ENCODE peak calls at places on chromosome 12, in six cellular contexts. A, J, G, C, D and R are unnamed samples. For H4K20me1, the result is how much of the 10 kb centered on the place peaks cover.

GRCh38 chr12:54977155-54977554 is 7.4 kb downstream of the TESPA1 start:
- DNase-seq in A (peak), J (no peak), G (no peak), C (peak), D (no peak), R (no peak)

GRCh38 chr12:10331642-10332239 is 24.1 kb downstream of the KLRD1 start:
- DNase-seq in A (peak), J (no peak), G (peak), C (peak), D (no peak), R (peak)

GRCh38 chr12:106975098-106975497 is 11.8 kb downstream of the MTERF2 start:
- DNase-seq in A (no peak), J (no peak), G (no peak), C (no peak), D (no peak), R (no peak)

GRCh38 chr12:62730649-62731377 is 204.1 kb downstream of the PPM1H start:
- DNase-seq in A (peak), J (no peak), G (no peak), C (peak), D (no peak), R (no peak)

GRCh38 chr12:3313655-3314305 is 177.2 kb upstream of the PRMT8 start:
- DNase-seq in A (peak), J (no peak), G (peak), C (peak), D (peak), R (no peak)

GRCh38 chr12:108611884-108612415 is 14.1 kb upstream of the TMEM119 start:
- DNase-seq in A (peak), J (no peak), G (peak), C (peak), D (peak), R (peak)

GRCh38 chr12:56158926-56159461 is 835 bp downstream of the MYL6 start:
- DNase-seq in A (peak), J (no peak), G (peak), C (peak), D (peak), R (peak)

GRCh38 chr12:108214486-108214885 is 85.4 kb downstream of the WSCD2 start:
- DNase-seq in A (peak), J (no peak), G (peak), C (peak), D (peak), R (peak)

GRCh38 chr12:12791756-12792346 is 6.4 kb downstream of the APOLD1 start:
- DNase-seq in A (no peak), J (no peak), G (peak), C (peak), D (no peak), R (peak)

GRCh38 chr12:96399919-96400630 is at the start of gene CDK17:
- DNase-seq in A (peak), J (no peak), G (peak), C (peak), D (peak), R (peak)

GRCh38 chr12:14356147-14356546 is 9.3 kb upstream of the ATF7IP start:
- DNase-seq in A (peak), J (no peak), G (no peak), C (peak), D (no peak), R (peak)

GRCh38 chr12:91774471-91774921 is 371.1 kb downstream of the BTG1 start:
- DNase-seq in A (peak), J (no peak), G (no peak), C (peak), D (no peak), R (peak)

GRCh38 chr12:89244536-89244935 is 107.8 kb downstream of the DUSP6 start:
- DNase-seq in A (no peak), J (no peak), G (no peak), C (peak), D (peak), R (no peak)

GRCh38 chr12:49000346-49000745 is 1.2 kb upstream of the DDN start:
- DNase-seq in A (no peak), J (no peak), G (no peak), C (no peak), D (no peak), R (no peak)

GRCh38 chr12:62625238-62625637 is 158.6 kb downstream of the MON2 start:
- DNase-seq in A (no peak), J (no peak), G (no peak), C (peak), D (no peak), R (peak)

GRCh38 chr12:16573652-16574077 is 32.3 kb downstream of the LMO3 start:
- DNase-seq in A (no peak), J (no peak), G (peak), C (no peak), D (no peak), R (peak)

GRCh38 chr12:120994589-120995337 is 16.4 kb downstream of the HNF1A start:
- DNase-seq in A (peak), J (no peak), G (no peak), C (no peak), D (no peak), R (no peak)

GRCh38 chr12:106985479-106985878 is 1.5 kb downstream of the MTERF2 start:
- DNase-seq in A (no peak), J (no peak), G (no peak), C (no peak), D (no peak), R (no peak)

GRCh38 chr12:73598626-73599025 is 939.0 kb upstream of the ATXN7L3B start:
- DNase-seq in A (no peak), J (no peak), G (peak), C (no peak), D (no peak), R (no peak)

GRCh38 chr12:26929590-26929989 is 8.2 kb downstream of the INTS13 start:
- DNase-seq in A (no peak), J (no peak), G (no peak), C (no peak), D (no peak), R (no peak)

GRCh38 chr12:59055204-59055839 is 135.0 kb upstream of the LRIG3 start:
- DNase-seq in A (peak), J (no peak), G (no peak), C (peak), D (no peak), R (peak)

GRCh38 chr12:79455314-79455713 is 235.4 kb downstream of the PAWR start:
- DNase-seq in A (no peak), J (no peak), G (no peak), C (peak), D (no peak), R (no peak)

GRCh38 chr12:25495336-25496097 is 57.6 kb downstream of the LMNTD1 start:
- DNase-seq in A (peak), J (no peak), G (no peak), C (peak), D (no peak), R (peak)

GRCh38 chr12:131571827-131572226 is 139.1 kb upstream of the SFSWAP start:
- DNase-seq in A (no peak), J (no peak), G (no peak), C (no peak), D (no peak), R (no peak)

GRCh38 chr12:68807576-68808387 is at the start of gene MDM2:
- DNase-seq in A (peak), J (peak), G (peak), C (peak), D (peak), R (peak)

GRCh38 chr12:53940448-53941014 is 1.9 kb downstream of the HOXC13 start:
- DNase-seq in A (peak), J (no peak), G (peak), C (no peak), D (no peak), R (no peak)

GRCh38 chr12:53937099-53937498 is 1.5 kb upstream of the HOXC13 start:
- DNase-seq in A (no peak), J (no peak), G (no peak), C (no peak), D (no peak), R (no peak)

GRCh38 chr12:53939141-53940108 is 794 bp downstream of the HOXC13 start:
- DNase-seq in A (peak), J (no peak), G (peak), C (peak), D (no peak), R (peak)

GRCh38 chr12:53937596-53938275 is 895 bp upstream of the HOXC13 start:
- DNase-seq in A (no peak), J (no peak), G (no peak), C (no peak), D (no peak), R (no peak)

DNA sequence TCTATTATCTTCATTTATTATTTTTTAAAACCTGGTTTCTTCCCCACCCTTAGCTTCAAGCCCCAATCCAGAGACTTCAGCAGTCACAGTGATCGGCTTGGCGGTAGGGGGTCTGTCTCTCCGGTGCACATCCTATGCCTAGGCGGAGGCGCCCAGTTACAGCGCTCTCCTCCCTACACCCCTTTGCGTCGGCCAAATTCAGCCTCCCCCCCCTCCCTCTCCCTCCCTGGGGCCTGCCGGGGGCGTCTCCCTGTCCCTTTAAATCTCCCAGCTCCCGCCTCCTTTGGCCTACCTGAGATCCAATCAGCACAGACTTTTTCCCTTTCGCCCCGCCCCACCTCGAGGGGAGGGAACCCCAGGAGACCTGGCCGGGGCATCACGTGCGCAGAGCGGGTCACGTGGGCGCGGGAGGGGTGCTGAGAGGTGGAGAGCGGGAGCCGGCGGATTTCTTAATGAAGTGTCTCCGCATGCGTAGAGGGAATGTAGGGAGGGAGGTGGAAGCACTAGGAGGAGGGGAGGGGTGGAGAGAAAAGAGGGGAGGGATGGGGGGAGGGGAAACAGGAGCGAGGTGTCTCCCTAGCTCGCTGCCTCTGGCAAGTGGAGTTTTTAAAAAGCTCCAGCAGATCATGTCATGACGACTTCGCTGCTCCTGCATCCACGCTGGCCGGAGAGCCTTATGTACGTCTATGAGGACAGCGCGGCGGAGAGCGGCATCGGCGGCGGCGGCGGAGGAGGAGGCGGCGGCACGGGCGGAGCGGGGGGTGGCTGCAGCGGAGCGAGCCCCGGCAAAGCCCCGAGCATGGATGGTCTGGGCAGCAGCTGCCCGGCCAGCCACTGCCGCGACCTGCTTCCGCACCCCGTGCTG is at the start of gene HOXC13:
- DNase-seq in A (peak), J (no peak), G (peak), C (peak), D (no peak), R (peak)
- TF ChIP-seq EZH2 in A (no peak), J (no peak), G (peak), C (no peak), D (no peak), R (peak)

GRCh38 chr12:47812797-47813490 is 6.8 kb downstream of the HDAC7 start:
- DNase-seq in A (peak), J (peak), G (peak), C (peak), D (peak), R (peak)

GRCh38 chr12:47814539-47815170 is 5.0 kb downstream of the HDAC7 start:
- DNase-seq in A (no peak), J (no peak), G (no peak), C (no peak), D (no peak), R (no peak)

GRCh38 chr12:47811070-47811391 is 8.7 kb downstream of the HDAC7 start:
- DNase-seq in A (no peak), J (no peak), G (peak), C (no peak), D (no peak), R (no peak)

GRCh38 chr12:47813491-47814196 is 6.1 kb downstream of the HDAC7 start:
- DNase-seq in A (no peak), J (no peak), G (peak), C (no peak), D (no peak), R (no peak)

GRCh38 chr12:47811581-47812484 is 7.9 kb downstream of the HDAC7 start:
- DNase-seq in A (no peak), J (no peak), G (no peak), C (peak), D (no peak), R (no peak)
- H3K4me3 ChIP-seq in A (no peak), J (peak), G (peak), C (peak), D (no peak), R (no peak)

DNA sequence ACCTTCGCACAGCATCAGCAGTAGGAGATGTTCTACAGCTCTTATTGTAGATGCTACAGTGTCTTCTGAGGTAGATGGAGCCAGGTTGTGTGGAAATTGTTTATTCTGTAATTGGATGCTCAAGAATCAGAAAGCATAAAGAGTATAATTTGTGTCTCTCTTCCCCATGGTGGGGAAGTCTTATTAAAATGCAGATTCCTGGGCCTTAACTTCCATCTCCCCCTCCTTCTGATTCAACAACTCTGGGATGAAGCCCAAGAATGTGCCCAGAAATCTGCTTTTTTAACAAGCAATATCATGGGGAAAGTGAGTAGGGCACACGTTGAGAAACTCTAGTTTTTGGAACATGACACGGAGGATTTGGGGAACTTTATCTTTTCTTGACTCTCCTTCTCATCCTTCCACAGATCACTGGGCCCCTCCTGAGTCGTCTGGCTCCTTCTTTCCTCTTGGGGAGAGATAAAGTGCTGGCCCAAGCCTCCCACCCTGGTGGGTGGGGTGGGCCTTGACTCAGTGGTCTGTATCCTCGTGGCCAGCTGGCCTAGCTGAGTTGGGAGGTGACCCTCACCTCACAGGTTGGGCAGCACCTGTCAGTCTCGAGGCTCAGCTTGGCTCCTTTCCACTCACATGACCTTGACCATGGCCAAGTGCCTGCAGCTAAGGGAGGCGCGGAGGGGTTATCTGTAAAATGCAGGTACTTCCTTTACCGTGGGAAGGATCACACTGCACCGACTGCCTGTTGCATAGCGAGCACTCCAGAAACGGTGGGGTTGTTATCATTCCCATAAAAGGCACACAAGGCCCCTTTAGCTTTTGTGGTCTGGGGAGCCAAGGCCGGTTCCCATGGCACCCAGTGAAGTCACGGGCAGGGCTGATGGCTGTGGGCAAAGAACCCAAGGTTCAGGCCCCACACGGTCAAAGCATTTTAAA is 141.9 kb downstream of the CHST11 start:
- DNase-seq in A (no peak), J (no peak), G (no peak), C (no peak), D (no peak), R (no peak)
- H4K20me1 ChIP-seq in A (under half), J (under half), G (under half), C (under half), D (half or more), R (under half)

GRCh38 chr12:29781705-29782266 is 2.0 kb downstream of the TMTC1 start:
- DNase-seq in A (no peak), J (no peak), G (no peak), C (no peak), D (no peak), R (no peak)

GRCh38 chr12:29782285-29782820 is 1.4 kb downstream of the TMTC1 start:
- DNase-seq in A (peak), J (no peak), G (peak), C (peak), D (no peak), R (peak)

GRCh38 chr12:29783773-29784666 is at the start of gene TMTC1:
- DNase-seq in A (peak), J (no peak), G (peak), C (peak), D (no peak), R (peak)

GRCh38 chr12:29781176-29781575 is 2.6 kb downstream of the TMTC1 start:
- DNase-seq in A (no peak), J (no peak), G (no peak), C (no peak), D (no peak), R (no peak)

GRCh38 chr12:29782821-29783772 is 645 bp downstream of the TMTC1 start:
- DNase-seq in A (peak), J (no peak), G (peak), C (peak), D (no peak), R (peak)
- TF ChIP-seq EZH2 in A (no peak), J (no peak), G (no peak), C (no peak), D (no peak), R (no peak)

GRCh38 chr12:71661977-71662522 is 1.6 kb downstream of the ZFC3H1 start:
- DNase-seq in A (no peak), J (no peak), G (no peak), C (peak), D (no peak), R (no peak)
- H3K4me3 ChIP-seq in A (peak), J (peak), G (peak), C (peak), D (peak), R (peak)

DNA sequence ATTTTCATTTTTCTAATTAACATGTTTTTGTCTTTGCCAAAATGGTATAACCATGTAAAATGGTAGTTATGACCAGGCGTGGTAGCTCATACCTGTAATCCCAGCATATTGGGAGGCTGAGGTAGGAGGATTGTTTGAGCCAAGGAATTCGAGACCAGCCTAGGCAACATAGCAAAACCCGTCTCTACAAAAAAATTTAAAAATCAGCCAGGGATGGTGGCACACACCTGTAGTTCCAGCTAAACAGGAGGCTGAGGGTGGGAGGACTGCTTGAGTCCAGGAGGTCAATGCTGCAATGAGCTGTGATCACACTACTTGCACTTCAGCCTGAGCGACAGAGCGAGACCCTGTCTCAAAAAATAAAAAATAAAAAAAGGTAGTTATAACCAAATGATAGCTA is 23.1 kb downstream of the PPTC7 start:
- DNase-seq in A (no peak), J (no peak), G (no peak), C (no peak), D (no peak), R (no peak)
- H4K20me1 ChIP-seq in A (under half), J (under half), G (under half), C (under half), D (half or more), R (under half)

DNA sequence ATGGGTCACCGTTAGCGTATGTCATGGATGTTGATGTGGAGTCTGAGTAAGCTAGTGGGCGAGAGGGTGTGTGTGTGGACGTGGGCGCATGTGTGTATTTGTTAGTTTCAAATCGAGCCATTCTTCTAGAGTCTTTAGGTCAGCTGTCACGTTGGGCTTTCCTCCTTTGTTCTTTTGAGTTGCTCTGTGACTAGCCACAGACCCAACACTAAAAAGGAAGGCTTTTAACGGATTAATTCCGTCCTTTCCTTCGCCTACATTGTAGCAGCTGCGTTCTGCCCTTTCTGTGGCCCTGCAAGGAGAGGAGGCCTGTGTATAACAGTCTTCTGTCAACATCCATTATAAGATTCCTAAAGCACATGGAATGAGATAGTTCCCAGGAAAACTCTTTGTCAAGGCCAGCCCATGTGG is 117.2 kb upstream of the DNM1L start:
- DNase-seq in A (no peak), J (no peak), G (no peak), C (no peak), D (no peak), R (no peak)
- TF ChIP-seq EZH2 in A (no peak), J (no peak), G (no peak), C (no peak), D (no peak), R (no peak)